ENCODE peak calls at places on chromosomes 5 and 9, in eight cellular contexts. Y is psoas muscle, K is HCT116, V is cardiac muscle cell, O is neural progenitor cell, X is astrocyte, N is lung, T is IMR-90. J is an unnamed sample.
A peak's percentile ranks its signal among the peaks of the same experiment; 100 is the strongest.

GRCh38 chr9:133944746-133945135 is 47.4 kb downstream of the VAV2 start:
- DNase-seq in Y (peak; percentile 67), K (no peak), N (no peak), O (no peak), X (peak; percentile 91), V (no peak), T (peak; percentile 62), J (no peak)

GRCh38 chr5:69078921-69079537 is 14.8 kb upstream of the SLC30A5 start:
- DNase-seq in Y (no peak), T (no peak), N (no peak), K (no peak), X (no peak), O (no peak), V (no peak), J (no peak)

GRCh38 chr9:129481824-129482511 is 138.9 kb downstream of the C9orf50 start:
- DNase-seq in T (no peak), O (peak; percentile 48), Y (no peak), V (no peak), X (no peak), K (no peak), N (no peak), J (no peak)

GRCh38 chr5:62692946-62693713 is 114.5 kb downstream of the LRRC70 start:
- DNase-seq in Y (no peak), T (no peak), N (no peak), K (no peak), X (no peak), V (peak; percentile 40), O (no peak), J (no peak)

GRCh38 chr9:72332351-72332750 is 32.7 kb downstream of the ZFAND5 start:
- DNase-seq in Y (no peak), V (no peak), T (no peak), O (no peak), N (no peak), X (no peak), K (no peak), J (no peak)

GRCh38 chr9:123234853-123235252 is 33.5 kb downstream of the STRBP start:
- DNase-seq in T (no peak), Y (no peak), O (no peak), X (no peak), V (no peak), N (no peak), K (no peak), J (no peak)

GRCh38 chr5:153151558-153151957 is 338.9 kb upstream of the GRIA1 start:
- DNase-seq in V (no peak), O (no peak), X (no peak), K (no peak), Y (no peak), N (no peak), T (no peak), J (no peak)

GRCh38 chr5:77981820-77982219 is 205.7 kb upstream of the TBCA start:
- DNase-seq in V (no peak), T (no peak), K (no peak), N (no peak), Y (no peak), O (no peak), X (no peak), J (no peak)

GRCh38 chr9:30140415-30140814 is 2244.0 kb upstream of the ACO1 start:
- DNase-seq in X (no peak), Y (no peak), T (no peak), V (no peak), O (no peak), K (no peak), N (no peak), J (no peak)

GRCh38 chr9:28774433-28775029 is 1201.2 kb upstream of the C9orf72 start:
- DNase-seq in X (peak; percentile 0), O (peak; percentile 32), N (no peak), Y (no peak), K (peak; percentile 22), T (peak; percentile 0), V (peak; percentile 57), J (peak; percentile 59)

GRCh38 chr5:73380052-73380451 is 68.5 kb downstream of the FOXD1 start:
- DNase-seq in V (no peak), K (no peak), Y (no peak), T (no peak), N (no peak), O (no peak), X (peak; percentile 47), J (no peak)

GRCh38 chr9:126620478-126620877 is 6.8 kb downstream of the LMX1B start:
- DNase-seq in K (no peak), N (no peak), T (no peak), Y (peak; percentile 8), O (no peak), X (no peak), V (no peak), J (no peak)

GRCh38 chr9:129178579-129178909 is 483 bp upstream of the IER5L start:
- DNase-seq in O (no peak), X (no peak), Y (no peak), T (no peak), K (no peak), N (no peak), V (no peak), J (no peak)

GRCh38 chr5:59542841-59543825 is 350.4 kb downstream of the PDE4D start:
- DNase-seq in O (peak; percentile 16), V (no peak), K (no peak), T (no peak), X (peak; percentile 90), Y (peak; percentile 86), N (no peak), J (peak; percentile 80)

GRCh38 chr9:109182940-109183798 is 16.1 kb upstream of the FRRS1L start:
- DNase-seq in K (peak; percentile 47), Y (no peak), V (peak; percentile 44), T (peak; percentile 15), O (peak; percentile 58), N (no peak), X (peak; percentile 15), J (peak; percentile 49)

GRCh38 chr9:93030642-93031628 is 27.6 kb upstream of the SUSD3 start:
- DNase-seq in X (no peak), N (no peak), T (no peak), O (no peak), V (no peak), K (no peak), Y (no peak), J (no peak)

GRCh38 chr9:126612813-126613641 is 701 bp upstream of the LMX1B start:
- DNase-seq in V (no peak), O (peak; percentile 72), N (no peak), Y (no peak), K (no peak), T (no peak), X (no peak), J (peak; percentile 52)

GRCh38 chr5:25190521-25191000 is 545.8 kb upstream of the CDH10 start:
- DNase-seq in X (no peak), V (no peak), K (no peak), Y (no peak), O (no peak), N (no peak), T (no peak), J (no peak)

GRCh38 chr9:93124793-93125192 is 9.3 kb downstream of the NINJ1 start:
- DNase-seq in N (no peak), O (peak; percentile 0), V (no peak), Y (peak; percentile 41), K (no peak), T (no peak), X (no peak), J (no peak)

DNA sequence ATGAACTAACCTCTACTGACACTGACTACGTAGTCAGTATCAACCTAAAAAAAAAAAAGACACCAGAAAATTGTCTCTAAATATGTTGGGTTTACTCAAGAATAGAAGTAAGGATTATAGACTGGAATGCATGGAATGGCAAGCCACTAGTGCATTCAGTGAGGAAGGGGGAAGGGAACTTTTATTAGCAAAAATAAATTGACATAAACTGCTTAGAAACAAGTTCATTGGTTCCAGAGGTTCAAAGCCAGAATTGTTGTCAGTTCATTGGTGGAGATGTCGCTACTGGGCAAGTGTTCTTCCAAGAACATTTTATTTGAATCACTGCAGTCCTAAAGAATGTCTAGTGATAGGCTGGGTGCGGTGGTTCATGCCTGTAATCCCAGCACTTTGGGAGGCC is 26.1 kb upstream of the AOPEP start:
- DNase-seq in Y (no peak), K (no peak), X (no peak), T (peak; percentile 13), V (no peak), O (no peak), N (no peak), J (no peak)
- H3K4me1 ChIP-seq in Y (no peaks in the 10 kb centered on the region), K (no peaks in the 10 kb centered on the region), X (peaks cover 5% of the 10 kb centered on the region), T (no peaks in the 10 kb centered on the region), V (peaks cover 4% of the 10 kb centered on the region), O (peaks cover 15% of the 10 kb centered on the region), N (no peaks in the 10 kb centered on the region), J (peaks cover 19% of the 10 kb centered on the region)

DNA sequence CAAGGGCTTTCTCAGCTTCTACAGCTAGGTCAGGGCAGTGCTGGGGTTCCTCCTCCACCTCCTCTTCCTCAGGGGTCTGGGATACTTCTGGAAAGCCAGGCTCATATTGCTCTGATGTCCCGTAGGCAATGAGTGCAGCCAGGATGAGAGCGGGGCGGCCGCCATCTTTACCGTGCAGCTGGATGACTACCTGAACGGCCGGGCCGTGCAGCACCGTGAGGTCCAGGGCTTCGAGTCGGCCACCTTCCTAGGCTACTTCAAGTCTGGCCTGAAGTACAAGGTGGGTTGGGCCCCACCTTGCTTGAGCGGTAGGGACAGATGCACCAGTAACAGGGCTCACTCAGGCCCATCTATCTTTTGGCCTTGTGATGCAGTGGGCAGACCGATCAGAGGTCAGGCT is 34.8 kb downstream of the GSN start:
- DNase-seq in O (no peak), Y (peak; percentile 22), X (no peak), V (no peak), K (no peak), T (no peak), N (no peak), J (no peak)
- H3K4me3 ChIP-seq in O (no peak overlapping the region), Y (peak overlapping the region; percentile 75), X (no peak overlapping the region), V (no peak overlapping the region), K (no peak overlapping the region), T (no peak overlapping the region), N (no peak overlapping the region), J (no peak overlapping the region)

GRCh38 chr5:150130493-150130922 is 25.1 kb downstream of the PDGFRB start:
- DNase-seq in X (no peak), V (no peak), O (peak; percentile 70), Y (no peak), K (no peak), N (no peak), T (no peak), J (no peak)
- H3K36me3 ChIP-seq in X (peaks cover 31% of the 10 kb centered on the region), V (no peaks in the 10 kb centered on the region), O (no peaks in the 10 kb centered on the region), Y (no peaks in the 10 kb centered on the region), K (no peaks in the 10 kb centered on the region), N (no peaks in the 10 kb centered on the region), T (peaks cover 91% of the 10 kb centered on the region), J (no peaks in the 10 kb centered on the region)

GRCh38 chr5:89293849-89294248 is 410.9 kb upstream of the MEF2C start:
- DNase-seq in X (no peak), K (no peak), O (no peak), T (peak; percentile 49), V (no peak), N (no peak), Y (no peak), J (no peak)

GRCh38 chr5:89292461-89292860 is 409.5 kb upstream of the MEF2C start:
- DNase-seq in K (no peak), N (no peak), T (no peak), O (no peak), V (no peak), X (no peak), Y (no peak), J (no peak)

GRCh38 chr5:89287964-89288363 is 405.0 kb upstream of the MEF2C start:
- DNase-seq in V (no peak), Y (no peak), X (no peak), N (no peak), T (no peak), K (no peak), O (no peak), J (no peak)

GRCh38 chr5:89286320-89286719 is 403.3 kb upstream of the MEF2C start:
- DNase-seq in Y (no peak), X (no peak), T (no peak), N (no peak), V (no peak), O (no peak), K (no peak), J (no peak)

GRCh38 chr5:89289604-89290003 is 406.6 kb upstream of the MEF2C start:
- DNase-seq in Y (no peak), O (no peak), N (no peak), K (no peak), T (peak; percentile 67), X (peak; percentile 89), V (no peak), J (no peak)
- H3K4me1 ChIP-seq in Y (no peaks in the 10 kb centered on the region), O (no peaks in the 10 kb centered on the region), N (no peaks in the 10 kb centered on the region), K (no peaks in the 10 kb centered on the region), T (no peaks in the 10 kb centered on the region), X (no peaks in the 10 kb centered on the region), V (peaks cover 3% of the 10 kb centered on the region), J (peaks cover 23% of the 10 kb centered on the region)